ENCODE peak calls at places on chromosomes 7 and 10, in four cellular contexts. I is uterus, N is sigmoid colon, V is gastrocnemius medialis. A is an unnamed sample. For H3K4me1, the result is how much of the 10 kb centered on the place peaks cover.

GRCh38 chr7:138864667-138865066 is 66.7 kb upstream of the ATP6V0A4 start:
- DNase-seq in N (no peak), I (no peak), V (no peak), A (peak)

GRCh38 chr7:96225251-96225650 is 96.6 kb downstream of the SLC25A13 start:
- DNase-seq in V (no peak), I (no peak), N (no peak), A (no peak)

GRCh38 chr10:44576715-44577191 is 191.9 kb upstream of the CXCL12 start:
- DNase-seq in N (no peak), V (no peak), I (no peak), A (no peak)

GRCh38 chr10:36725581-36726520 is 399.5 kb upstream of the ANKRD30A start:
- DNase-seq in N (no peak), V (peak), I (no peak), A (peak)

GRCh38 chr7:157550300-157551275 is 213.8 kb downstream of the DNAJB6 start:
- DNase-seq in V (no peak), I (no peak), N (peak), A (no peak)

GRCh38 chr10:53748319-53748718 is 975.7 kb upstream of the MBL2 start:
- DNase-seq in V (no peak), N (no peak), I (no peak), A (no peak)

GRCh38 chr7:82445226-82445625 is 1.6 kb upstream of the CACNA2D1 start:
- DNase-seq in N (no peak), V (no peak), I (no peak), A (no peak)

GRCh38 chr7:134701272-134701671 is 54.6 kb downstream of the BPGM start:
- DNase-seq in I (no peak), V (no peak), N (no peak), A (no peak)

GRCh38 chr10:101028446-101029244 is 2.3 kb downstream of the PDZD7 start:
- DNase-seq in I (no peak), N (peak), V (no peak), A (no peak)

GRCh38 chr7:6508950-6509349 is 42.3 kb downstream of the GRID2IP start:
- DNase-seq in I (no peak), N (no peak), V (no peak), A (no peak)

GRCh38 chr10:132144086-132144485 is 42.7 kb upstream of the DPYSL4 start:
- DNase-seq in I (no peak), N (no peak), V (no peak), A (no peak)

GRCh38 chr7:41979834-41980307 is 257.1 kb downstream of the GLI3 start:
- DNase-seq in N (no peak), V (no peak), I (peak), A (no peak)

GRCh38 chr10:119203006-119203405 is 4.4 kb upstream of the GRK5 start:
- DNase-seq in N (peak), I (no peak), V (no peak), A (peak)

GRCh38 chr7:35630573-35630972 is 64.4 kb downstream of the HERPUD2 start:
- DNase-seq in V (no peak), N (no peak), I (no peak), A (peak)

GRCh38 chr10:116444527-116445142 is 17.0 kb downstream of the PNLIPRP3 start:
- DNase-seq in V (no peak), N (no peak), I (no peak), A (no peak)

GRCh38 chr7:43249808-43250145 is 137.3 kb downstream of the HECW1 start:
- DNase-seq in N (no peak), V (no peak), I (no peak), A (no peak)

GRCh38 chr7:43244782-43245181 is 132.3 kb downstream of the HECW1 start:
- DNase-seq in N (no peak), V (no peak), I (no peak), A (no peak)

GRCh38 chr7:43248553-43248952 is 136.1 kb downstream of the HECW1 start:
- DNase-seq in V (no peak), I (no peak), N (no peak), A (no peak)

GRCh38 chr7:43248961-43249807 is 136.7 kb downstream of the HECW1 start:
- DNase-seq in I (peak), N (peak), V (no peak), A (no peak)

GRCh38 chr7:43247757-43248156 is 135.3 kb downstream of the HECW1 start:
- DNase-seq in V (no peak), N (no peak), I (no peak), A (no peak)
- H3K4me1 ChIP-seq in V (under half), N (under half), I (under half), A (under half)

DNA sequence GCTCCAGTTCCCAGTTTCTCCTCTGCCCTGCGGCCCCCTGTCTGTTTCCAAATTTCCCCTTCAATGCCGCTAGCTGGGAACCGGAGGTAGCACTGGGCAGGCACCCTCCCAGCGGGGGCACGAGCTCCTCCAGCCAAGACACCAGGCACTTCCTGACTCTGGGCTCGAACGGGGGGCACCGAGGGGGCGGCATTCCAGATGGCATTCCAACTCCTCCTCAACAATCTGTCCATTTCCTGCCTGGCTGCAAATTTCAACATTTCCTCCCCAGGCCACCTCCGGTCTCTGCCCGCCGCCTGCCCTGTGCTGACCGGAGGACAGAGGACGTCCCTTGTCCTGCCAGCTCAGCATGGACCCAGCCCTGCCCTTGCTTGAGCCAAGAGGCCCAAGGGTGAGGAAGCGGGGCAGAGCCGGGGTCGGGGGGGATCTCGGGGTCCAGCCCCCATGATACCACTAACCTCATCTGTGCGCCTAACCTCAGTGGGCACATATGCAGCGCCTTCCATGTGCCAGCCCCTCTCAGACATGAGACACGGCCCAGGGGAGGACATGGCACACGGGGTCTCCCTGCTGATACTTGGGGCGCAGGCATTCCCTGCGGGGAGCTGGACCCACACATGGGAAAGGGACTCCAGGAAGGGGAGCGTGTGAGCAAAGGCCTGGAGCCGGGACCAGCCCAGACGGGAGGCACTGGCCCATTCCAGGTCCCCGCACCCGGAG is 58.0 kb downstream of the PDGFA start:
- DNase-seq in V (no peak), I (no peak), N (no peak), A (no peak)
- TF ChIP-seq CTCF in V (no peak), I (no peak), N (no peak), A (no peak)

DNA sequence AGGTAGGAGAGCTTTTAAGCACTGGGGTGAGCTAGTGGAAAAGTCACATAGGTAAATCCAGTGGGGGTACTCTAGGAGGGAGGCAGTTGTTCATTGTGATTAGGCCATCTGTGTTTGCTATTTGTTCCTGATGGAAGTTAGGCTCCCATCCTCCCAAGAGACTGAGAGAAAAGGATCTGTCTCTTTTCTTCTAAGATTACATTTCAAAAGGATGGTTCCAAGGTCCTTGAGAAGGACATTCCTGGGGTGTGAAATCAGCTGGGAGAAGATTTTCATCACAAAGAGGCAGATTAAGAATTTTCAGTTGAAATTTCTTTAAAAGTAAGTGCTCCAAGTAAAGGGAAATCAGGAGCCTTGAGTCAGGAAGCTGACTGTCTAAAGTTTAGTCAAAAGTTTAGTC is 210.8 kb upstream of the CSTF2T start:
- DNase-seq in N (no peak), I (no peak), V (no peak), A (no peak)
- H3K4me1 ChIP-seq in N (under half), I (under half), V (under half), A (under half)

GRCh38 chr10:65843203-65843602 is 1082.6 kb upstream of the LRRTM3 start:
- DNase-seq in I (no peak), V (no peak), N (no peak), A (no peak)
- TF ChIP-seq CTCF in I (no peak), V (no peak), N (no peak), A (no peak)

GRCh38 chr7:73520673-73521635 is 1.1 kb downstream of the BAZ1B start:
- DNase-seq in N (no peak), I (no peak), V (no peak), A (peak)

GRCh38 chr7:73519867-73520672 is 2.0 kb downstream of the BAZ1B start:
- DNase-seq in V (no peak), I (no peak), N (no peak), A (peak)

GRCh38 chr7:73517241-73517995 is 4.7 kb downstream of the BAZ1B start:
- DNase-seq in I (no peak), N (no peak), V (no peak), A (no peak)

GRCh38 chr7:73521636-73522080 is 435 bp downstream of the BAZ1B start:
- DNase-seq in I (no peak), V (peak), N (no peak), A (no peak)

DNA sequence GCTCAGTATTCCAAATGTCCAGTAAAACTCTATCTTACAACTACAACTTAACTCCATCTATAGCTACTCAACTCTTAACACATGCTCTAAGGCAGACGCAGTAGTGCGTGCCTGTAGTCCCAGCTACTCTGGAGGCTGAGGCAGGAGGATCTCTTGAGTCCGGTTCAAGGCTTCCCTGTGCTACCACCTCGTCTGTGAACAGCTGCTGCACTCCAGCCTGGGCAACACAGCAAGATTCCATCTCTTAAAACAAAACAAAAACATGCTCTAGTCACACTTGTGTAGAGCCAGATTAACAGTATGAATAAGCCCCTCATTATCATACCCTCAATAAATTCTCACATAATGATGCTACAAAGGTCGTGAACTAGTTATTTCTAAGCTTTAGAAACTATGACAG is 3.6 kb downstream of the BAZ1B start:
- DNase-seq in I (no peak), V (no peak), N (no peak), A (no peak)
- H3K4me1 ChIP-seq in I (under half), V (under half), N (under half), A (under half)